ENCODE peak calls at places on chromosomes 6 and 20, in eight cellular contexts. O is prostate gland; J is activated T-cell treated with anti-CD3 and anti-CD28 coated beads, Interleukin-2, amount 50 U/mL, for 4 hours; D is foreskin fibroblast; Q is GM18507; S is AG10803; G is AG09319; N is mammary epithelial cell. K is an unnamed sample.

GRCh38 chr6:27893059-27893835 is 18.9 kb downstream of the OR2B2 start:
- DNase-seq in O (peak; percentile 89), J (peak; percentile 74), D (peak; percentile 97), Q (peak; percentile 71), S (peak; percentile 97), G (peak; percentile 94), N (peak; percentile 97), K (peak; percentile 95)

GRCh38 chr6:14053776-14054175 is 63.8 kb upstream of the CD83 start:
- DNase-seq in O (no peak), J (no peak), D (peak; percentile 58), Q (no peak), S (no peak), G (no peak), N (peak; percentile 65), K (no peak)

GRCh38 chr20:10665791-10666190 is 8.0 kb downstream of the JAG1 start:
- DNase-seq in O (peak; percentile 81), J (no peak), D (no peak), Q (no peak), S (peak; percentile 17), G (no peak), N (peak; percentile 86), K (no peak)

GRCh38 chr20:44736170-44737021 is 9.3 kb upstream of the KCNK15 start:
- DNase-seq in O (no peak), J (no peak), D (peak; percentile 85), Q (no peak), S (peak; percentile 87), G (peak; percentile 39), N (peak; percentile 67), K (no peak)

GRCh38 chr6:44041461-44042260 is 85.6 kb downstream of the MRPL14 start:
- DNase-seq in O (no peak), J (no peak), D (peak; percentile 98), Q (no peak), S (peak; percentile 97), G (peak; percentile 92), N (peak; percentile 96), K (no peak)

GRCh38 chr20:58986968-58987517 is 6.0 kb downstream of the NELFCD start:
- DNase-seq in O (no peak), J (no peak), D (no peak), Q (no peak), S (no peak), G (no peak), N (no peak), K (no peak)

GRCh38 chr20:57910716-57911115 is 200.9 kb upstream of the PMEPA1 start:
- DNase-seq in O (no peak), J (no peak), D (no peak), Q (no peak), S (no peak), G (no peak), N (no peak), K (no peak)

GRCh38 chr6:133955582-133956412 is 2.8 kb downstream of the TBPL1 start:
- DNase-seq in O (no peak), J (no peak), D (no peak), Q (no peak), S (no peak), G (no peak), N (no peak), K (no peak)

GRCh38 chr6:27388293-27389197 is at the start of gene ZNF391:
- DNase-seq in O (peak; percentile 70), J (peak; percentile 63), D (peak; percentile 89), Q (peak; percentile 56), S (peak; percentile 88), G (peak; percentile 47), N (peak; percentile 87), K (peak; percentile 59)

GRCh38 chr6:47897233-47897632 is 115.4 kb downstream of the OPN5 start:
- DNase-seq in O (no peak), J (no peak), D (no peak), Q (no peak), S (no peak), G (no peak), N (peak; percentile 11), K (no peak)

GRCh38 chr20:2696646-2697045 is 4.1 kb downstream of the EBF4 start:
- DNase-seq in O (peak; percentile 1), J (no peak), D (no peak), Q (no peak), S (no peak), G (no peak), N (no peak), K (no peak)

GRCh38 chr6:45555981-45556771 is 178.4 kb upstream of the SUPT3H start:
- DNase-seq in O (peak; percentile 19), J (no peak), D (peak; percentile 85), Q (no peak), S (peak; percentile 85), G (peak; percentile 34), N (no peak), K (no peak)

GRCh38 chr6:151716446-151717047 is 90.9 kb upstream of the ESR1 start:
- DNase-seq in O (no peak), J (no peak), D (peak; percentile 22), Q (no peak), S (no peak), G (no peak), N (no peak), K (no peak)

GRCh38 chr6:123575218-123575617 is 61.5 kb downstream of the TRDN start:
- DNase-seq in O (no peak), J (no peak), D (no peak), Q (no peak), S (no peak), G (no peak), N (no peak), K (no peak)

GRCh38 chr6:123967900-123968299 is 164.2 kb downstream of the NKAIN2 start:
- DNase-seq in O (no peak), J (no peak), D (no peak), Q (no peak), S (no peak), G (no peak), N (no peak), K (no peak)

GRCh38 chr6:169663468-169663867 is 38.4 kb downstream of the WDR27 start:
- DNase-seq in O (no peak), J (no peak), D (no peak), Q (no peak), S (no peak), G (no peak), N (no peak), K (no peak)

GRCh38 chr6:142118926-142119325 is 13.8 kb upstream of the GJE1 start:
- DNase-seq in O (no peak), J (no peak), D (peak; percentile 16), Q (no peak), S (peak; percentile 3), G (no peak), N (no peak), K (no peak)

GRCh38 chr6:113411006-113411405 is 446.1 kb upstream of the MARCKS start:
- DNase-seq in O (no peak), J (no peak), D (peak; percentile 56), Q (no peak), S (peak; percentile 25), G (no peak), N (no peak), K (no peak)